ENCODE peak calls at places on chromosomes 7 and 10, in five cellular contexts. D, O, K, Q and U are unnamed samples.

GRCh38 chr10:118447478-118447877 is 105.4 kb upstream of the FAM204A start:
- DNase-seq in K (no peak), O (peak), D (peak), Q (no peak), U (no peak)

GRCh38 chr10:120948889-120949382 is 97.8 kb downstream of the WDR11 start:
- DNase-seq in K (no peak), O (peak), D (peak), Q (peak), U (peak)

GRCh38 chr7:65731562-65732035 is 141.3 kb upstream of the VKORC1L1 start:
- DNase-seq in Q (peak), K (no peak), D (peak), O (no peak), U (peak)

GRCh38 chr10:48897438-48897790 is 42.2 kb downstream of the LRRC18 start:
- DNase-seq in Q (no peak), D (no peak), K (no peak), O (no peak), U (no peak)

GRCh38 chr10:52212062-52212461 is 102.0 kb upstream of the DKK1 start:
- DNase-seq in Q (peak), O (no peak), D (no peak), K (no peak), U (no peak)

GRCh38 chr10:116238036-116238435 is 35.0 kb downstream of the GFRA1 start:
- DNase-seq in Q (peak), K (no peak), O (no peak), D (no peak), U (no peak)

GRCh38 chr7:4269086-4269485 is 413.0 kb upstream of the FOXK1 start:
- DNase-seq in O (no peak), Q (no peak), K (no peak), D (no peak), U (no peak)

GRCh38 chr10:109851595-109851994 is 71.7 kb downstream of the XPNPEP1 start:
- DNase-seq in D (no peak), Q (no peak), O (no peak), K (no peak), U (no peak)

GRCh38 chr7:101237206-101238067 is at the start of gene CLDN15:
- DNase-seq in K (no peak), Q (no peak), O (no peak), D (no peak), U (no peak)

GRCh38 chr10:28710227-28710889 is 33.0 kb downstream of the BAMBI start:
- DNase-seq in O (no peak), Q (no peak), D (no peak), K (no peak), U (no peak)

GRCh38 chr7:17879075-17879661 is 61.1 kb downstream of the SNX13 start:
- DNase-seq in K (no peak), O (no peak), Q (no peak), D (no peak), U (no peak)

GRCh38 chr10:122143238-122143841 is 127.8 kb upstream of the BTBD16 start:
- DNase-seq in D (no peak), O (peak), Q (peak), K (no peak), U (no peak)

GRCh38 chr7:101630591-101630990 is 1.5 kb upstream of the MYL10 start:
- DNase-seq in Q (no peak), K (peak), D (peak), O (peak), U (no peak)

GRCh38 chr10:1316107-1316805 is 260.1 kb downstream of the WDR37 start:
- DNase-seq in D (no peak), Q (no peak), K (no peak), O (no peak), U (no peak)

GRCh38 chr7:130149575-130150139 is 55.5 kb downstream of the TMEM209 start:
- DNase-seq in K (no peak), O (no peak), D (no peak), Q (no peak), U (no peak)

GRCh38 chr7:142585425-142585824 is 163.8 kb upstream of the PRSS1 start:
- DNase-seq in O (no peak), K (no peak), D (no peak), Q (no peak), U (no peak)

GRCh38 chr10:128287921-128288320 is 161.7 kb upstream of the MKI67 start:
- DNase-seq in O (no peak), D (no peak), K (no peak), Q (no peak), U (no peak)

GRCh38 chr10:96765406-96766240 is 45.3 kb upstream of the PIK3AP1 start:
- DNase-seq in K (peak), Q (peak), O (peak), D (peak), U (peak)

GRCh38 chr10:119301397-119301796 is 94.0 kb downstream of the GRK5 start:
- DNase-seq in Q (no peak), O (no peak), D (no peak), K (no peak), U (no peak)

GRCh38 chr7:54678763-54679396 is 80.1 kb downstream of the SEC61G start:
- DNase-seq in K (no peak), O (peak), D (no peak), Q (no peak), U (no peak)

GRCh38 chr7:106640368-106641141 is 20.4 kb downstream of the CCDC71L start:
- DNase-seq in Q (no peak), K (no peak), D (peak), O (peak), U (no peak)

GRCh38 chr7:128790297-128791037 is 1.3 kb upstream of the CCDC136 start:
- DNase-seq in O (no peak), D (no peak), K (no peak), Q (peak), U (no peak)

DNA sequence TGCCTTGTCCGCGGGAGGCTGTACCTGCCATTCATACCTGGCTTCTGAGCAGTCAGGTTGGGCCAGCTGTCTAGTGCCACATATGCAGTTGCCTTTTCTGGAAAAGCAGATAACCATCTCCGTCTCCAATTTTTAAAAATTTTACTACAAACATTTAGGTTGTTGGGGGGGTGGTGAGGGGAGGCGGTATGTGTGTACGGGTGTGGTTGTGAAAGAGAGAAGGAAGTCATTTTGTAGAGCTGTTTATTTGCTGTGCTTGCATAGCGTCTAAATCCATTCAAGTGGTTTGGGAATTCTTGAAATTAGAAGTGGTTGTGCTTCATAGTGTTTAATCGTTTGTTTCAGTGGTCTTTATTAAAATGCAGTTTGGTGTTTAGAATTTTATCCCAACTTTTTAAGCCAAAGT is 1.5 kb downstream of the TBC1D12 start:
- DNase-seq in O (peak), D (no peak), K (no peak), Q (no peak), U (peak)
- TF ChIP-seq EZH2 in O (no peak), D (no peak), K (no peak), Q (peak), U (no peak)

DNA sequence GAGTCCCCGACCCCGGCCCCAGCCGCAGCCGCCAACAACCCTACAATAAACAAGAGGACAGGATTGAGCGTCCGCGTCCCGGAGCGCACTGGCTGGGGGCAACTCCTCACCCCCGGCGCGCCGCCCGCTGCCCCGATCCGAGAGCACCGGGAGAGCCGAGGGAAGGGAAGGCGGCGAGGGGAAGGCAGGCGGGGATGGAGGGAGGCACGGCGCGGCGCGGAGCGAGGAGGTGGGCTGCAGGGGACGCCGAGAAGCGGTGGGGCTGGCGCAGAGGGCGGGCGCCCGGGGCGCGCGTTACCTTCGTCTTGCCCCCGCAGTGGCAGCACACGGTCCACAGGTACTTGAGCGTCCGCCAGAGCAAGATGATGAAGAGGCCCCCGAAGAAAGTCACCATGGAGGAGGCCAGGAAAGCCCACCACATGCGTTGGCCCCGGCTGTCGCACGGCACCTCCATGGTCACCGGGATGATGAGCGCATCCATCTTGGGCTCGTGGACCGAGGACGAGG is 588 bp downstream of the KCNMA1 start:
- DNase-seq in K (no peak), Q (no peak), O (no peak), D (no peak), U (no peak)
- TF ChIP-seq EZH2 in K (no peak), Q (peak), O (no peak), D (no peak), U (peak)

GRCh38 chr10:3769511-3769910 is 15.5 kb downstream of the KLF6 start:
- DNase-seq in O (no peak), D (no peak), K (no peak), Q (no peak), U (no peak)

GRCh38 chr10:3774018-3774813 is 10.8 kb downstream of the KLF6 start:
- DNase-seq in O (peak), D (peak), Q (no peak), K (no peak), U (no peak)

GRCh38 chr10:3772349-3773222 is 12.4 kb downstream of the KLF6 start:
- DNase-seq in K (no peak), Q (no peak), D (no peak), O (peak), U (no peak)

GRCh38 chr10:3773465-3774017 is 11.5 kb downstream of the KLF6 start:
- DNase-seq in K (no peak), O (peak), D (peak), Q (no peak), U (no peak)

DNA sequence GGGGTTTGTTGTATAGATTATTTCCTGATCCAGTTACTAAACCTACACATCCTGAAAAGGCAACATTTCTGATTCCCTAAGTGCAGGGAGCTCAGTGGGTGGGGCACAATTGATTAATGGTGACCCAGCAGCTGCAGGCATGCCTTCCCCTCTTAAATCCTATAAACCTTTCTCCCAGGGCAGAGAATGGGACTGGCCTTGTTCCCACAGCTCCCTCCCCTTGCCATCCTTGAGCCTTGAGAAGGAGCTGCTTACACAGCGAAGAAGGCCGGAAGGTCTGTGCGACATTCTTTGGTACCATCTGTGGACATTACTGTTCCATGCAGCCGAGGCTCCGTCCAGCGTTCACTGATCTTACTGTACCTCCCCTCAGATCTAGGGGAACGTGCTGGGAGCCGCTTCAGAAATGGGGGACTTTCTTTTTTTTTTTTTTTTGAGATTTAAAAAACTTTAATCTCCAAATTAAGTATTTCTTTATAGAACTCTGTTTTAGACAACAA is 14.3 kb downstream of the KLF6 start:
- DNase-seq in O (no peak), Q (no peak), K (no peak), D (no peak), U (no peak)
- TF ChIP-seq EZH2 in O (no peak), Q (no peak), K (no peak), D (no peak), U (no peak)

GRCh38 chr10:45427956-45428338 is 53.9 kb downstream of the ALOX5 start:
- DNase-seq in O (no peak), Q (no peak), D (no peak), K (no peak), U (no peak)
- TF ChIP-seq EZH2 in O (no peak), Q (no peak), D (no peak), K (no peak), U (no peak)

DNA sequence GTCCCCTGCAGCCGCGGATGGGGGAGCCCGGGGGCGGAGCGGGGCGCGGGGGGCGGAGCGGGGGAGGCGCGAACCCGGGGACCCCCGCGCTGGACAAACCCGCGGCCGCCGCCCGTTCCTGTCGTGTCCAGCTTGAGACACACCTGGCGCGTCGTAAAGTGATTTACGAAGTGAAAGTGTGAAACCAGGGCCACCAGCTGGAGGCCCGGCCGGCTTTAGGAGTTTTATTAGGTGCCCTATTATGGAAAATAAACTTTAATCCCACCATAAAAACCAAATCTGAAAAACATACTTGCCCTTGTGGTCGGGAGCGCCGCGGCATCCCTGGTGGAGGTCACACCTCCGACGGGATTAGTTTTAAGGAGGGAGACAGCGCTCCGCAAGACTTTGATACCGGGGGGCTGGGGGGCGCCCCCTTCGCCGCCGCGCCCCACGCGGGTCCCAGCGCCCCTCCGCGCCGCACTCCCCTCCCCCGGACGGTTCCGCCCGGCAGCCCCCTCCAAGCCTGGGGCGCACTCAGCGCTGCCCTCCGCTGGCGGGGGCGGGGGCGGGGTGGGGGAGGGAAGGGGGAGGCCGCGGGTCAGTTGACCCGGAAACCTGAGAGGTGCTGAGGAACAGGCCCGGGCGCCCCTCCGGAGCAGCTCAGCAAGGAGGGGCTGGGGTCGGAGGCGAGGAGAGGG is 10.3 kb downstream of the MNX1 start:
- DNase-seq in O (no peak), D (no peak), Q (peak), K (no peak), U (no peak)
- TF ChIP-seq EZH2 in O (no peak), D (peak), Q (peak), K (no peak), U (peak)

GRCh38 chr10:126734957-126735356 is 64.5 kb upstream of the C10orf90 start:
- DNase-seq in Q (no peak), K (no peak), O (peak), D (no peak), U (no peak)

GRCh38 chr10:126732308-126732707 is 61.8 kb upstream of the C10orf90 start:
- DNase-seq in O (no peak), K (no peak), Q (no peak), D (no peak), U (no peak)

GRCh38 chr10:126734015-126734414 is 63.5 kb upstream of the C10orf90 start:
- DNase-seq in D (peak), O (peak), K (peak), Q (no peak), U (no peak)

GRCh38 chr10:126738001-126738400 is 67.5 kb upstream of the C10orf90 start:
- DNase-seq in K (no peak), D (no peak), Q (no peak), O (no peak), U (no peak)

GRCh38 chr10:126736737-126737136 is 66.2 kb upstream of the C10orf90 start:
- DNase-seq in O (no peak), Q (no peak), D (peak), K (no peak), U (no peak)
- TF ChIP-seq EZH2 in O (no peak), Q (no peak), D (no peak), K (no peak), U (no peak)

GRCh38 chr10:23694921-23695824 is 256.3 kb downstream of the OTUD1 start:
- DNase-seq in O (no peak), D (no peak), Q (peak), K (no peak), U (peak)
- TF ChIP-seq EZH2 in O (peak), D (peak), Q (peak), K (peak), U (no peak)

DNA sequence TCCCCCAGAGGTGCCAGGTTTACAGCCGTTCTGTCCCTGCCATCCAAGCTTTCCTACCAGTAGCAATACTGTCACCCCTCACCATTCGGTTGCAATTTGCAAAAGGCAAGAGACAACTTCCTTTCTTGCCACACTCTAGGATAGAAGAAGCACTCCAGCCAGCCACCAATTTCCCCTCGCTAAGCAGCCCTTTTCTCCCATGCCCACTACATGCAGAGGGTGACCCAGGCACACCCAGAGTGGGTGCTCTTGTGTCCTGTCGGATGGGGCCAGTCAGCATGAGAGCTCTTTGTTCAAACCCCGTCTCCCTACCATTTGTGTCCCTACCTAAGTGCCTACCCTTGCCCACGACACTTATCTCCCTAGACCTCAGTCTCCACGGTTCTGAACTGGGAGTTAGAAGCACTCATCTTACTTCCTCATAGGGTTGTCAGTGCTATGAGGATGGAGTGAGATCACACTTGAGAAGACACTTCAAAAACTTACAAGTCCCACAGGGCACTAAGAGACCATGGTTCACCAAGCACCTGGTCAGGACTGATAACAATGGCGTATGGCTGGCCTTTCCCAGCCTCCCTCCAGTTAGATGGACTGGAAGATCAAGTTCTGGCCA is 43.3 kb downstream of the KCNMA1 start:
- DNase-seq in O (no peak), D (no peak), Q (no peak), K (no peak), U (no peak)
- TF ChIP-seq EZH2 in O (no peak), D (no peak), Q (no peak), K (no peak), U (no peak)